ENCODE peak calls at places on chromosome 2, in four cellular contexts. One of them, this sample, is unnamed.

GRCh38 chr2:103887625-103888024 is 966.3 kb upstream of the POU3F3 start:
- DNase-seq in caudate nucleus: no peak
- DNase-seq in mesothelial cell of epicardium: no peak
- DNase-seq in posterior cingulate gyrus: no peak
- DNase-seq in this sample: no peak

GRCh38 chr2:109162999-109163398 is 34.0 kb downstream of the SH3RF3 start:
- DNase-seq in caudate nucleus: no peak
- DNase-seq in mesothelial cell of epicardium: no peak
- DNase-seq in posterior cingulate gyrus: no peak
- DNase-seq in this sample: no peak

GRCh38 chr2:160522951-160523700 is 29.5 kb upstream of the RBMS1 start:
- DNase-seq in caudate nucleus: no peak
- DNase-seq in mesothelial cell of epicardium: no peak
- DNase-seq in posterior cingulate gyrus: no peak
- DNase-seq in this sample: no peak

GRCh38 chr2:239044336-239044735 is 196.5 kb downstream of the TWIST2 start:
- DNase-seq in caudate nucleus: no peak
- DNase-seq in mesothelial cell of epicardium: no peak
- DNase-seq in posterior cingulate gyrus: peak
- DNase-seq in this sample: no peak

GRCh38 chr2:156237558-156237957 is 95.0 kb downstream of the NR4A2 start:
- DNase-seq in mesothelial cell of epicardium: no peak
- DNase-seq in caudate nucleus: no peak
- DNase-seq in posterior cingulate gyrus: no peak
- DNase-seq in this sample: no peak

GRCh38 chr2:40120021-40120420 is 331.9 kb downstream of the SLC8A1 start:
- DNase-seq in posterior cingulate gyrus: no peak
- DNase-seq in caudate nucleus: no peak
- DNase-seq in mesothelial cell of epicardium: no peak
- DNase-seq in this sample: no peak

GRCh38 chr2:75053484-75054112 is 95.2 kb downstream of the POLE4 start:
- DNase-seq in caudate nucleus: no peak
- DNase-seq in posterior cingulate gyrus: no peak
- DNase-seq in mesothelial cell of epicardium: peak
- DNase-seq in this sample: no peak

GRCh38 chr2:46747297-46747818 is 168.2 kb downstream of the MCFD2 start:
- DNase-seq in caudate nucleus: no peak
- DNase-seq in posterior cingulate gyrus: no peak
- DNase-seq in mesothelial cell of epicardium: no peak
- DNase-seq in this sample: no peak

GRCh38 chr2:232387451-232388171 is 9.1 kb downstream of the ALPP start:
- DNase-seq in caudate nucleus: no peak
- DNase-seq in mesothelial cell of epicardium: no peak
- DNase-seq in posterior cingulate gyrus: peak
- DNase-seq in this sample: no peak

GRCh38 chr2:173171924-173172643 is 96.4 kb downstream of the MAP3K20 start:
- DNase-seq in caudate nucleus: no peak
- DNase-seq in posterior cingulate gyrus: no peak
- DNase-seq in mesothelial cell of epicardium: no peak
- DNase-seq in this sample: no peak

GRCh38 chr2:152646775-152647174 is 70.5 kb downstream of the PRPF40A start:
- DNase-seq in mesothelial cell of epicardium: no peak
- DNase-seq in posterior cingulate gyrus: no peak
- DNase-seq in caudate nucleus: no peak
- DNase-seq in this sample: no peak

GRCh38 chr2:51225377-51225776 is 193.4 kb upstream of the NRXN1 start:
- DNase-seq in caudate nucleus: no peak
- DNase-seq in mesothelial cell of epicardium: no peak
- DNase-seq in posterior cingulate gyrus: no peak
- DNase-seq in this sample: no peak

GRCh38 chr2:222298000-222298310 is 843 bp downstream of the PAX3 start:
- DNase-seq in posterior cingulate gyrus: no peak
- DNase-seq in mesothelial cell of epicardium: no peak
- DNase-seq in caudate nucleus: no peak
- DNase-seq in this sample: no peak

GRCh38 chr2:31337860-31338259 is 76.7 kb downstream of the XDH start:
- DNase-seq in posterior cingulate gyrus: no peak
- DNase-seq in caudate nucleus: no peak
- DNase-seq in mesothelial cell of epicardium: no peak
- DNase-seq in this sample: no peak

GRCh38 chr2:233436191-233436581 is 81.9 kb downstream of the DGKD start:
- DNase-seq in caudate nucleus: no peak
- DNase-seq in mesothelial cell of epicardium: no peak
- DNase-seq in posterior cingulate gyrus: peak
- DNase-seq in this sample: no peak

GRCh38 chr2:159131882-159132281 is 154.6 kb downstream of the WDSUB1 start:
- DNase-seq in caudate nucleus: no peak
- DNase-seq in mesothelial cell of epicardium: no peak
- DNase-seq in posterior cingulate gyrus: no peak
- DNase-seq in this sample: no peak